ENCODE peak calls at places on chromosomes 5 and 9, in eight cellular contexts. Q is mesothelial cell of epicardium; B is fibroblast of the aortic adventitia; Z is K562; H is progenitor cell of endocrine pancreas; E is GM13976; I is body of pancreas; J is CD4-positive, alpha-beta T cell. O is an unnamed sample.

GRCh38 chr5:168568738-168569137 is 10.4 kb downstream of the PANK3 start:
- DNase-seq in Z (no peak), J (no peak), H (no peak), I (no peak), Q (no peak), B (no peak), E (no peak), O (no peak)

GRCh38 chr9:29556317-29556716 is 1983.0 kb upstream of the C9orf72 start:
- DNase-seq in J (no peak), H (no peak), Z (no peak), I (no peak), E (no peak), B (peak), Q (no peak), O (peak)

GRCh38 chr9:134591573-134591981 is 50.0 kb upstream of the COL5A1 start:
- DNase-seq in E (no peak), J (no peak), H (no peak), Z (no peak), Q (no peak), B (peak), I (no peak), O (no peak)

GRCh38 chr5:126718246-126718868 is 58.6 kb upstream of the LMNB1 start:
- DNase-seq in Q (peak), E (no peak), Z (peak), H (no peak), J (no peak), B (no peak), I (no peak), O (no peak)

GRCh38 chr9:137538058-137538457 is 12.1 kb downstream of the PNPLA7 start:
- DNase-seq in H (no peak), B (no peak), I (no peak), Z (no peak), Q (no peak), J (no peak), E (no peak), O (no peak)

GRCh38 chr9:136309101-136309801 is 5.4 kb upstream of the CCDC187 start:
- DNase-seq in I (no peak), J (no peak), Z (no peak), Q (no peak), B (no peak), H (no peak), E (no peak), O (no peak)

GRCh38 chr5:73370620-73371583 is 77.7 kb downstream of the FOXD1 start:
- DNase-seq in J (no peak), I (no peak), B (peak), H (no peak), Z (no peak), E (no peak), Q (no peak), O (peak)

GRCh38 chr9:69180670-69181069 is 6.6 kb downstream of the TJP2 start:
- DNase-seq in Q (no peak), J (peak), E (no peak), I (peak), Z (peak), H (no peak), B (peak), O (peak)

GRCh38 chr5:151115272-151115905 is 34.6 kb upstream of the TNIP1 start:
- DNase-seq in I (peak), Z (peak), B (peak), J (peak), Q (peak), E (peak), H (peak), O (peak)

GRCh38 chr5:96080557-96080956 is 118.9 kb upstream of the ELL2 start:
- DNase-seq in I (no peak), Q (no peak), H (no peak), J (no peak), E (no peak), Z (no peak), B (peak), O (peak)

GRCh38 chr5:173795601-173796000 is 92.5 kb upstream of the CPEB4 start:
- DNase-seq in I (no peak), H (no peak), Q (no peak), E (no peak), J (no peak), Z (no peak), B (no peak), O (no peak)

GRCh38 chr5:112755703-112756102 is 18.0 kb downstream of the APC start:
- DNase-seq in H (no peak), J (no peak), I (no peak), Z (no peak), E (no peak), B (no peak), Q (no peak), O (no peak)

GRCh38 chr5:155189981-155190380 is 176.4 kb downstream of the KIF4B start:
- DNase-seq in Q (no peak), B (no peak), E (no peak), H (no peak), I (no peak), Z (no peak), J (no peak), O (peak)

GRCh38 chr5:93607367-93608258 is 24.6 kb downstream of the NR2F1 start:
- DNase-seq in I (no peak), E (peak), H (no peak), J (no peak), Q (no peak), B (peak), Z (no peak), O (peak)

GRCh38 chr5:138829341-138829740 is 45.8 kb downstream of the LRRTM2 start:
- DNase-seq in E (no peak), I (no peak), J (no peak), B (peak), Z (no peak), H (no peak), Q (no peak), O (peak)

GRCh38 chr5:141779642-141780041 is 97.6 kb upstream of the ARAP3 start:
- DNase-seq in B (peak), J (no peak), H (no peak), Q (no peak), E (no peak), I (no peak), Z (no peak), O (peak)

GRCh38 chr9:37917801-37918664 is 14.1 kb upstream of the SLC25A51 start:
- DNase-seq in H (no peak), Q (no peak), B (no peak), I (no peak), J (no peak), Z (no peak), E (no peak), O (no peak)

GRCh38 chr5:174608631-174609097 is 115.7 kb upstream of the MSX2 start:
- DNase-seq in I (peak), Z (no peak), J (no peak), E (no peak), H (no peak), B (no peak), Q (no peak), O (peak)

GRCh38 chr9:134403682-134404301 is 77.5 kb downstream of the RXRA start:
- DNase-seq in E (no peak), H (no peak), I (peak), Z (peak), Q (no peak), B (peak), J (peak), O (no peak)

GRCh38 chr5:78799254-78800017 is 150.9 kb upstream of the LHFPL2 start:
- DNase-seq in H (no peak), J (no peak), B (peak), I (no peak), E (no peak), Z (no peak), Q (no peak), O (no peak)

GRCh38 chr5:150637245-150638052 is 3.0 kb upstream of the SYNPO start:
- DNase-seq in E (no peak), Z (no peak), I (no peak), Q (peak), J (no peak), B (peak), H (peak), O (peak)

GRCh38 chr9:112038017-112038408 is 137.1 kb downstream of the SUSD1 start:
- DNase-seq in Z (no peak), E (no peak), J (no peak), Q (no peak), I (no peak), H (no peak), B (no peak), O (no peak)

GRCh38 chr9:35510745-35511428 is 21.0 kb downstream of the RUSC2 start:
- DNase-seq in J (no peak), Z (no peak), E (no peak), H (no peak), Q (no peak), B (peak), I (peak), O (peak)

GRCh38 chr5:81579525-81579924 is 171.4 kb downstream of the SSBP2 start:
- DNase-seq in Q (no peak), J (no peak), Z (peak), I (no peak), H (no peak), E (no peak), B (peak), O (peak)

GRCh38 chr5:179475211-179475840 is 75.0 kb upstream of the RUFY1 start:
- DNase-seq in J (no peak), B (no peak), H (no peak), Q (no peak), I (no peak), Z (no peak), E (no peak), O (no peak)

GRCh38 chr9:116045083-116045482 is 108.5 kb upstream of the PAPPA start:
- DNase-seq in B (no peak), I (no peak), Z (no peak), Q (no peak), J (no peak), E (no peak), H (no peak), O (no peak)

GRCh38 chr5:160159991-160160826 is 41.0 kb upstream of the PWWP2A start:
- DNase-seq in I (no peak), Z (no peak), H (peak), E (peak), Q (no peak), B (no peak), J (no peak), O (no peak)

GRCh38 chr9:37902804-37903580 is 935 bp downstream of the SLC25A51 start:
- DNase-seq in H (no peak), E (no peak), Q (no peak), Z (peak), B (peak), I (no peak), J (no peak), O (peak)

GRCh38 chr5:8683528-8683927 is 814.6 kb downstream of the MTRR start:
- DNase-seq in Q (no peak), E (no peak), I (no peak), B (no peak), J (no peak), H (no peak), Z (no peak), O (peak)

GRCh38 chr5:36689225-36689624 is 82.8 kb downstream of the SLC1A3 start:
- DNase-seq in H (no peak), Z (no peak), Q (no peak), J (no peak), E (peak), B (peak), I (no peak), O (no peak)

GRCh38 chr5:69368458-69369368 is 607 bp downstream of the AK6 start:
- DNase-seq in Q (no peak), Z (peak), I (no peak), J (no peak), E (peak), B (peak), H (no peak), O (peak)

GRCh38 chr5:119417891-119418781 is 34.2 kb upstream of the HSD17B4 start:
- DNase-seq in B (peak), Q (no peak), H (no peak), E (no peak), J (no peak), Z (no peak), I (no peak), O (peak)

GRCh38 chr5:151820903-151821302 is 49.1 kb downstream of the G3BP1 start:
- DNase-seq in H (no peak), E (no peak), J (no peak), Q (no peak), I (no peak), B (no peak), Z (no peak), O (no peak)

GRCh38 chr5:133919148-133920136 is 49.0 kb downstream of the C5orf15 start:
- DNase-seq in Z (no peak), H (no peak), I (no peak), J (no peak), B (no peak), Q (no peak), E (no peak), O (no peak)

GRCh38 chr5:95817430-95817829 is 5.1 kb downstream of the GLRX start:
- DNase-seq in J (no peak), H (no peak), E (no peak), Z (no peak), Q (peak), I (no peak), B (peak), O (no peak)

GRCh38 chr9:132858756-132859155 is 19.3 kb downstream of the AK8 start:
- DNase-seq in Q (no peak), I (no peak), B (no peak), H (no peak), J (no peak), Z (no peak), E (no peak), O (no peak)

GRCh38 chr9:132855904-132856303 is 22.2 kb downstream of the AK8 start:
- DNase-seq in Q (no peak), E (no peak), B (no peak), Z (no peak), I (no peak), H (no peak), J (no peak), O (no peak)

GRCh38 chr9:132854832-132855231 is 23.3 kb downstream of the AK8 start:
- DNase-seq in E (no peak), Q (no peak), I (no peak), J (no peak), H (no peak), Z (no peak), B (no peak), O (no peak)

GRCh38 chr9:132857031-132857430 is 21.1 kb downstream of the AK8 start:
- DNase-seq in Z (no peak), I (peak), E (no peak), H (no peak), Q (no peak), J (no peak), B (peak), O (peak)

DNA sequence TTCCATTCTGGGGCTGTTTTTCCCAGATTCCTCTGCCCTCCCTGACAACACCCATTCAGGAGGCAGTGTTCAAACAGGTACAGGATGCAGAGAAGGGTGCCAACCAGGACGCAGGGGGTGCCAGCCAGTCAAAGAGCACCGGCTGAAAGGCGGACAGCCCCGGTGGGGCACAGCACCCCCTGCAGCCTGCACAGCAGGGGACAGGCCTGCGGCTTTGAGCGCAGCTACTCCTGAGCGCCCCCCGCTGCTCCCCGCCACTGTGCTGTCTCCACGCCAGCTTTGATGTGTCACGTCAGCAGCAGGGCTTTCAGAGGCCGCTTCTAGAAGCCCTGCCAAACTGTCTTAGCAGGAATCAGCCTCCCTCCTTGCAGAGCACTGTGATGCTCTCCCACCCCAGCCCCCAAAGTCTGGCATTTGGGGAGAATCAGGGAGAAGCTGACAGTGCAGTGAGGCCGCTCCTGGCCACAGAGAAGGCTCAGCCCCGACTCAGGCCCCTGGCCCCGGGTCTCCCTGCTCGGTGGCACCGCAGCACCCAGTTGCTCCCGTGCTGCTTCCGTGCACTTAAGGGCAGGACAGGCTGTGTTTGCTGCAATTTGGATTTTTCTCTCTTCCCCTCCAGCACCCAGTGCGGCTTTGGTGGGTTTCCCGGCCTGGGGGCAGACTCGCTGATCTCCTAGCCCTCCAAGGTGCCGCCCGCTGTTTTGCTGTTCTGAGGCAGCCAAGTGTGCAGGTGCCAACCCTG is 20.3 kb downstream of the AK8 start:
- DNase-seq in J (no peak), Q (no peak), H (no peak), I (no peak), B (peak), E (no peak), Z (peak), O (no peak)
- TF ChIP-seq CTCF in J (no peak), Q (no peak), H (no peak), I (no peak), B (peak), E (no peak), Z (peak), O (no peak)

GRCh38 chr5:66967102-66967501 is 229.5 kb downstream of the CD180 start:
- DNase-seq in Z (no peak), Q (no peak), I (no peak), J (no peak), H (no peak), B (peak), E (no peak), O (no peak)

GRCh38 chr5:66969963-66970362 is 226.6 kb downstream of the CD180 start:
- DNase-seq in E (no peak), B (no peak), H (no peak), Q (no peak), Z (no peak), J (no peak), I (no peak), O (no peak)

GRCh38 chr5:66963559-66963971 is 233.0 kb downstream of the CD180 start:
- DNase-seq in E (no peak), I (no peak), H (no peak), J (no peak), B (peak), Z (no peak), Q (no peak), O (peak)

GRCh38 chr5:66967826-66968262 is 228.8 kb downstream of the CD180 start:
- DNase-seq in Q (no peak), B (peak), I (no peak), J (no peak), H (no peak), Z (no peak), E (no peak), O (no peak)

DNA sequence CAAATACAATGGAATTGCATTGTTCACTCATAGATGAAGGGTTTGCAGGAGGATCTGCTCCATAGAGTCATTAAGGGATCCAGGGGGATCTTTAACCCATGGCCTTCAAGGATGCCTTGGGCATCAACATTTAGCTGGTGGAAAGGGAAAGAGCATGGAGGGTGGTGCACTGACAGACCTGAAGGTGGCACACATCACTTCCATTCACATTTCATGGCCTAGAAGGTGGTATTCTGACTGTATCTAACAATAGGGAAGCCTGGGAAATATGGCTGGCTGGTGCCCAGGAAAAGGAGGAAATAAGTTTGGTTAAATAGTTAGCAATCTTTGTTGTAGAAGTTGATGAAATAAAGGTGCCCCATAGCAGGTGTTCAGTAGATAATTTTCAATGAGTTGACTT is 230.2 kb downstream of the CD180 start:
- DNase-seq in I (no peak), J (no peak), B (no peak), Q (no peak), E (no peak), Z (no peak), H (no peak), O (no peak)
- TF ChIP-seq CTCF in I (no peak), J (no peak), B (no peak), Q (no peak), E (no peak), Z (no peak), H (no peak), O (no peak)

GRCh38 chr5:131796793-131797693 is at the start of gene FNIP1:
- DNase-seq in Z (peak), E (peak), B (peak), H (peak), J (peak), Q (peak), I (peak), O (peak)
- TF ChIP-seq CTCF in Z (peak), E (no peak), B (no peak), H (peak), J (no peak), Q (no peak), I (no peak), O (no peak)

GRCh38 chr9:16642421-16643109 is 227.9 kb downstream of the BNC2 start:
- DNase-seq in H (no peak), E (no peak), I (no peak), Z (no peak), J (no peak), B (no peak), Q (no peak), O (no peak)

GRCh38 chr9:16637218-16637617 is 233.3 kb downstream of the BNC2 start:
- DNase-seq in Z (no peak), I (no peak), J (no peak), H (no peak), E (no peak), B (no peak), Q (no peak), O (peak)

GRCh38 chr9:16637938-16638337 is 232.5 kb downstream of the BNC2 start:
- DNase-seq in Q (no peak), B (no peak), I (no peak), E (no peak), J (no peak), Z (no peak), H (no peak), O (no peak)

GRCh38 chr9:16639644-16640043 is 230.8 kb downstream of the BNC2 start:
- DNase-seq in Q (no peak), Z (no peak), E (no peak), B (no peak), J (no peak), I (no peak), H (no peak), O (no peak)

GRCh38 chr9:16640649-16641048 is 229.8 kb downstream of the BNC2 start:
- DNase-seq in J (no peak), Q (no peak), Z (no peak), E (no peak), B (no peak), H (no peak), I (no peak), O (peak)
- TF ChIP-seq CTCF in J (no peak), Q (no peak), Z (no peak), E (no peak), B (peak), H (peak), I (no peak), O (no peak)

GRCh38 chr5:38433160-38433861 is 123.1 kb downstream of the LIFR start:
- DNase-seq in Z (no peak), Q (no peak), J (no peak), E (no peak), B (peak), I (no peak), H (no peak), O (no peak)
- TF ChIP-seq CTCF in Z (no peak), Q (no peak), J (no peak), E (no peak), B (peak), I (no peak), H (no peak), O (no peak)

GRCh38 chr9:109751253-109751652 is 28.7 kb upstream of the PALM2AKAP2 start:
- DNase-seq in E (no peak), Q (no peak), Z (no peak), H (no peak), I (no peak), B (no peak), J (no peak), O (no peak)
- TF ChIP-seq CTCF in E (no peak), Q (no peak), Z (no peak), H (no peak), I (no peak), B (no peak), J (no peak), O (no peak)

DNA sequence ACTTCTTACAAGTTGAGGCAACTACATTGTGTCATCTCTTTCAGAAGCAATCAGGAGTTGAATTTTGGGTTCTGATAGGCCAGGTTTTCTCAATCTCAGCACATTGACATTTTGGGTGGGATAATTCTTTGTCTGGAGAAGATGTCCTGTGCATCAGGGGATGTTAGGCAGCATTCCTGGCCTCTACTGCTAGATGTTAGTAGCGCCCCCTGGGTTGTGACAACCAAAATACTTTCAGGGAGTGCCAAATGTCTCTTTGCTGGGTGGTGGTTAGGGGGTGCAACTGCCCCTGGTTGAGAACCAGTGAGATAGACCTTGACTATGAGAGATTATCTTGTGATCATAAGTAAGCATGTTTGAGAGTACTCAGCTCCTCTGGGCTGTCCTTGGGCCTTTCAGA is 164.3 kb upstream of the KLF9 start:
- DNase-seq in I (no peak), E (no peak), J (no peak), H (no peak), B (no peak), Q (no peak), Z (no peak), O (peak)
- TF ChIP-seq CTCF in I (no peak), E (no peak), J (no peak), H (no peak), B (no peak), Q (no peak), Z (peak), O (no peak)

O was measured in MCF 10A.